ENCODE peak calls at places on chromosomes 11 and 22, in five cellular contexts. L, K, N, M and E are unnamed samples.

GRCh38 chr11:8040261-8040920 is 40.6 kb upstream of the TUB start:
- DNase-seq in K (no peak), N (no peak), M (no peak), L (no peak), E (no peak)

GRCh38 chr11:83070878-83071640 is 638 bp downstream of the RAB30 start:
- DNase-seq in L (no peak), M (no peak), N (no peak), K (peak; percentile 76), E (peak; percentile 41)

GRCh38 chr11:36265793-36266628 is 23.2 kb downstream of the COMMD9 start:
- DNase-seq in M (peak; percentile 49), K (peak; percentile 48), N (peak; percentile 48), L (peak; percentile 24), E (peak; percentile 64)

GRCh38 chr11:8256271-8257002 is 7.2 kb downstream of the LMO1 start:
- DNase-seq in L (no peak), M (no peak), N (no peak), K (no peak), E (no peak)

GRCh38 chr11:107969219-107969618 is 39.5 kb upstream of the CUL5 start:
- DNase-seq in K (no peak), N (no peak), L (no peak), M (no peak), E (no peak)

GRCh38 chr22:25898707-25899365 is 156.8 kb downstream of the MYO18B start:
- DNase-seq in K (no peak), N (no peak), L (no peak), M (peak; percentile 5), E (no peak)

GRCh38 chr22:25100972-25101371 is 98.7 kb upstream of the CRYBB3 start:
- DNase-seq in K (no peak), M (no peak), N (no peak), L (no peak), E (no peak)

GRCh38 chr11:33280402-33280801 is 23.2 kb downstream of the HIPK3 start:
- DNase-seq in L (no peak), M (no peak), N (no peak), K (no peak), E (no peak)

GRCh38 chr22:22959147-22959827 is 71.7 kb downstream of the IGLL5 start:
- DNase-seq in N (peak; percentile 54), K (peak; percentile 77), M (peak; percentile 63), L (peak; percentile 42), E (peak; percentile 81)

GRCh38 chr11:2578006-2578933 is 121.5 kb downstream of the KCNQ1OT1 start:
- DNase-seq in N (no peak), M (no peak), L (no peak), K (no peak), E (no peak)

GRCh38 chr11:46658259-46658658 is 40.9 kb downstream of the ATG13 start:
- DNase-seq in L (no peak), N (no peak), K (no peak), M (peak; percentile 42), E (no peak)

GRCh38 chr11:130848361-130849214 is 67.7 kb downstream of the SNX19 start:
- DNase-seq in K (no peak), L (no peak), M (no peak), N (no peak), E (no peak)

GRCh38 chr22:29842740-29843139 is 4.7 kb upstream of the ASCC2 start:
- DNase-seq in K (no peak), L (no peak), N (no peak), M (no peak), E (no peak)

GRCh38 chr11:9613830-9614762 is 40.6 kb downstream of the WEE1 start:
- DNase-seq in M (peak; percentile 92), L (no peak), K (peak; percentile 84), N (peak; percentile 89), E (peak; percentile 84)

GRCh38 chr11:67304511-67305113 is 1.3 kb downstream of the SSH3 start:
- DNase-seq in M (no peak), L (no peak), K (no peak), N (no peak), E (no peak)

GRCh38 chr11:128271401-128271800 is 316.0 kb downstream of the ETS1 start:
- DNase-seq in N (no peak), L (no peak), M (no peak), K (no peak), E (no peak)

GRCh38 chr11:79237676-79238075 is 203.2 kb downstream of the TENM4 start:
- DNase-seq in K (no peak), L (no peak), M (no peak), N (no peak), E (no peak)

GRCh38 chr22:37566903-37567798 is 6.9 kb downstream of the CDC42EP1 start:
- DNase-seq in M (peak; percentile 80), N (peak; percentile 88), K (no peak), L (peak; percentile 58), E (peak; percentile 59)

GRCh38 chr11:18669211-18669593 is 29.4 kb upstream of the TMEM86A start:
- DNase-seq in N (no peak), L (no peak), M (no peak), K (no peak), E (no peak)

GRCh38 chr11:73386026-73386425 is 9.8 kb downstream of the RELT start:
- DNase-seq in N (peak; percentile 52), L (no peak), K (no peak), M (peak; percentile 96), E (no peak)

GRCh38 chr11:46710821-46711269 is 8.2 kb upstream of the F2 start:
- DNase-seq in L (no peak), M (no peak), N (no peak), K (no peak), E (no peak)

GRCh38 chr11:90449643-90450042 is 226.8 kb upstream of the CHORDC1 start:
- DNase-seq in N (no peak), K (no peak), L (no peak), M (no peak), E (peak; percentile 97)

GRCh38 chr11:27600656-27601055 is 94.1 kb upstream of the LIN7C start:
- DNase-seq in M (no peak), L (no peak), K (no peak), N (no peak), E (no peak)

GRCh38 chr22:49536571-49537131 is 291.0 kb downstream of the BRD1 start:
- DNase-seq in N (no peak), K (no peak), L (no peak), M (no peak), E (no peak)

GRCh38 chr11:96037267-96037990 is 113.5 kb upstream of the MTMR2 start:
- DNase-seq in N (no peak), K (no peak), L (no peak), M (no peak), E (no peak)

GRCh38 chr11:35344990-35345655 is 74.2 kb downstream of the SLC1A2 start:
- DNase-seq in N (peak; percentile 30), L (no peak), M (peak; percentile 75), K (no peak), E (no peak)

GRCh38 chr11:9301720-9302119 is 12.7 kb downstream of the TMEM41B start:
- DNase-seq in L (no peak), M (peak; percentile 12), K (no peak), N (no peak), E (no peak)

GRCh38 chr22:37626556-37627075 is 12.9 kb upstream of the SH3BP1 start:
- DNase-seq in L (no peak), N (no peak), K (no peak), M (no peak), E (no peak)

GRCh38 chr11:99383628-99384300 is 363.0 kb downstream of the CNTN5 start:
- DNase-seq in L (no peak), K (no peak), N (no peak), M (no peak), E (no peak)

GRCh38 chr11:122843281-122844150 is 5.2 kb downstream of the CRTAM start:
- DNase-seq in L (no peak), M (no peak), K (peak; percentile 23), N (no peak), E (no peak)

GRCh38 chr22:40036591-40037225 is 42.0 kb downstream of the FAM83F start:
- DNase-seq in N (peak; percentile 43), M (peak; percentile 76), K (peak; percentile 34), L (peak; percentile 17), E (peak; percentile 74)